ENCODE peak calls at places on chromosomes 16 and 17, in five cellular contexts. U is NCI-H1930; N is T-helper 2 cell; K is stimulated activated CD4-positive, alpha-beta T cell treated with anti-CD3 and anti-CD28 coated beads, Interleukin-12 subunit alpha, Interleukin-12 subunit beta, amount 100 ng/mL, for 48 hours; A is BJ. C is an unnamed sample.

GRCh38 chr16:25052161-25052511 is 37.0 kb upstream of the ARHGAP17 start:
- DNase-seq in U (no peak), N (no peak), K (no peak), A (no peak), C (no peak)

GRCh38 chr16:74465281-74465680 is 44.0 kb upstream of the CLEC18B start:
- DNase-seq in U (no peak), N (no peak), K (no peak), A (no peak), C (no peak)

GRCh38 chr17:66569572-66569971 is 265.3 kb upstream of the CACNG5 start:
- DNase-seq in U (no peak), N (no peak), K (no peak), A (no peak), C (no peak)

GRCh38 chr17:57195790-57196460 is 60.4 kb upstream of the MSI2 start:
- DNase-seq in U (no peak), N (no peak), K (no peak), A (no peak), C (no peak)

GRCh38 chr16:23949630-23950290 is 114.0 kb downstream of the PRKCB start:
- DNase-seq in U (no peak), N (peak; percentile 78), K (no peak), A (no peak), C (no peak)

GRCh38 chr16:80407265-80407987 is 133.4 kb upstream of the DYNLRB2 start:
- DNase-seq in U (no peak), N (no peak), K (no peak), A (no peak), C (no peak)

GRCh38 chr17:80795090-80795609 is 196.5 kb upstream of the CHMP6 start:
- DNase-seq in U (no peak), N (no peak), K (no peak), A (no peak), C (no peak)

GRCh38 chr16:58658796-58659211 is 25.8 kb downstream of the SLC38A7 start:
- DNase-seq in U (no peak), N (no peak), K (no peak), A (no peak), C (no peak)

GRCh38 chr17:76635659-76636360 is 7.7 kb downstream of the ST6GALNAC1 start:
- DNase-seq in U (no peak), N (no peak), K (no peak), A (no peak), C (no peak)

GRCh38 chr17:74152591-74153455 is 50.7 kb upstream of the RPL38 start:
- DNase-seq in U (no peak), N (no peak), K (no peak), A (no peak), C (no peak)

GRCh38 chr16:3971261-3971660 is 90.7 kb upstream of the CREBBP start:
- DNase-seq in U (no peak), N (no peak), K (no peak), A (peak; percentile 48), C (no peak)

GRCh38 chr16:19994771-19995170 is 78.9 kb downstream of the GPR139 start:
- DNase-seq in U (no peak), N (no peak), K (no peak), A (no peak), C (no peak)

GRCh38 chr17:45092932-45093430 is 31.9 kb downstream of the NMT1 start:
- DNase-seq in U (no peak), N (no peak), K (no peak), A (peak; percentile 95), C (no peak)

GRCh38 chr16:17416461-17417221 is 54.1 kb downstream of the XYLT1 start:
- DNase-seq in U (no peak), N (peak; percentile 41), K (peak; percentile 38), A (no peak), C (no peak)

GRCh38 chr17:31211352-31212012 is 85.6 kb downstream of the OMG start:
- DNase-seq in U (no peak), N (no peak), K (no peak), A (no peak), C (no peak)

GRCh38 chr17:7704601-7705268 is at the start of gene EFNB3:
- DNase-seq in U (peak; percentile 41), N (no peak), K (no peak), A (no peak), C (no peak)

GRCh38 chr16:84314814-84315213 is 20.1 kb downstream of the WFDC1 start:
- DNase-seq in U (no peak), N (no peak), K (no peak), A (no peak), C (no peak)

GRCh38 chr16:66916518-66916917 is 2.2 kb downstream of the CDH16 start:
- DNase-seq in U (no peak), N (no peak), K (no peak), A (no peak), C (no peak)

GRCh38 chr16:67158637-67159600 is 790 bp downstream of the TRADD start:
- DNase-seq in U (no peak), N (peak; percentile 82), K (peak; percentile 78), A (no peak), C (no peak)

GRCh38 chr16:79013004-79013403 is 587.5 kb downstream of the MAF start:
- DNase-seq in U (no peak), N (no peak), K (no peak), A (no peak), C (no peak)

GRCh38 chr17:78128616-78129384 is at the start of gene TMC6:
- DNase-seq in U (no peak), N (peak; percentile 83), K (no peak), A (no peak), C (no peak)

GRCh38 chr17:82973456-82974135 is 105.8 kb upstream of the METRNL start:
- DNase-seq in U (no peak), N (no peak), K (no peak), A (no peak), C (no peak)

C was measured in NCI-H2107.